ENCODE peak calls at places on chromosomes 4 and X, in four cellular contexts. W, Z, R and T are unnamed samples.

GRCh38 chrX:133045986-133046385 is 50.9 kb downstream of the USP26 start:
- DNase-seq in W (peak; percentile 2), R (no peak), Z (no peak), T (no peak)

GRCh38 chr4:8192748-8193738 is 6.0 kb upstream of the SH3TC1 start:
- DNase-seq in W (peak; percentile 73), Z (no peak), R (peak; percentile 78), T (no peak)

GRCh38 chr4:75494563-75494962 is 19.6 kb downstream of the RCHY1 start:
- DNase-seq in R (no peak), W (no peak), Z (no peak), T (no peak)

GRCh38 chr4:128635141-128635911 is 174.2 kb upstream of the JADE1 start:
- DNase-seq in Z (peak; percentile 39), R (no peak), W (peak; percentile 15), T (no peak)

GRCh38 chr4:188412499-188412898 is 273.3 kb downstream of the TRIML1 start:
- DNase-seq in Z (no peak), W (no peak), R (no peak), T (no peak)

GRCh38 chr4:148946271-148946670 is 504.1 kb upstream of the NR3C2 start:
- DNase-seq in Z (no peak), W (no peak), R (no peak), T (no peak)

GRCh38 chrX:69379412-69379811 is 124.7 kb upstream of the NALF2 start:
- DNase-seq in R (no peak), W (no peak), Z (no peak), T (no peak)

GRCh38 chrX:121135488-121136207 is 88.2 kb downstream of the GLUD2 start:
- DNase-seq in W (no peak), R (no peak), Z (no peak), T (no peak)

GRCh38 chr4:142474398-142475087 is 371.6 kb downstream of the INPP4B start:
- DNase-seq in R (no peak), W (no peak), Z (no peak), T (no peak)

GRCh38 chr4:7759221-7759620 is 180.4 kb downstream of the AFAP1 start:
- DNase-seq in R (no peak), W (no peak), Z (no peak), T (no peak)

GRCh38 chrX:16848541-16848940 is 21.6 kb downstream of the RBBP7 start:
- DNase-seq in Z (no peak), R (no peak), W (no peak), T (no peak)

GRCh38 chr4:51884055-51884454 is 41.1 kb downstream of the DCUN1D4 start:
- DNase-seq in Z (no peak), R (no peak), W (no peak), T (no peak)

GRCh38 chr4:43547560-43547959 is 655.0 kb downstream of the GRXCR1 start:
- DNase-seq in W (no peak), R (no peak), Z (no peak), T (no peak)

GRCh38 chr4:182143822-182144620 is 99.2 kb upstream of the TENM3 start:
- DNase-seq in Z (no peak), W (no peak), R (no peak), T (peak; percentile 69)

GRCh38 chr4:183968502-183968901 is 63.4 kb downstream of the STOX2 start:
- DNase-seq in W (no peak), R (no peak), Z (no peak), T (no peak)

GRCh38 chr4:5955201-5955821 is 62.4 kb upstream of the CRMP1 start:
- DNase-seq in W (no peak), R (no peak), Z (no peak), T (no peak)

GRCh38 chrX:21509912-21510311 is 135.7 kb downstream of the CNKSR2 start:
- DNase-seq in R (no peak), Z (no peak), W (no peak), T (no peak)

GRCh38 chr4:71187399-71188196 is 151.2 kb upstream of the SLC4A4 start:
- DNase-seq in Z (no peak), W (no peak), R (no peak), T (peak; percentile 43)

GRCh38 chrX:49184294-49185061 is 1.7 kb downstream of the PRICKLE3 start:
- DNase-seq in W (no peak), Z (peak; percentile 74), R (no peak), T (peak; percentile 97)

GRCh38 chr4:95761441-95761840 is 78.5 kb upstream of the PDHA2 start:
- DNase-seq in W (no peak), Z (no peak), R (no peak), T (no peak)

GRCh38 chr4:87220094-87220831 is at the start of gene KLHL8:
- DNase-seq in R (peak; percentile 40), Z (peak; percentile 91), W (peak; percentile 75), T (peak; percentile 83)

GRCh38 chr4:184384056-184384809 is 90.1 kb downstream of the IRF2 start:
- DNase-seq in Z (no peak), W (peak; percentile 86), R (peak; percentile 92), T (no peak)

GRCh38 chrX:70132877-70133302 is 357 bp upstream of the IGBP1 start:
- DNase-seq in R (no peak), Z (peak; percentile 12), W (no peak), T (no peak)

GRCh38 chr4:62495039-62495438 is 1294.9 kb downstream of the ADGRL3 start:
- DNase-seq in Z (no peak), R (no peak), W (no peak), T (no peak)

GRCh38 chrX:331145-331771 is 12.7 kb upstream of the GTPBP6 start:
- DNase-seq in Z (no peak), R (no peak), W (no peak), T (peak; percentile 29)

GRCh38 chr4:14867847-14868246 is 134.4 kb upstream of the CPEB2 start:
- DNase-seq in Z (no peak), W (no peak), R (no peak), T (no peak)

GRCh38 chr4:158016511-158016910 is 156.3 kb downstream of the GASK1B start:
- DNase-seq in R (no peak), W (no peak), Z (no peak), T (no peak)

GRCh38 chr4:158020734-158021346 is 152.0 kb downstream of the GASK1B start:
- DNase-seq in Z (no peak), R (no peak), W (peak; percentile 44), T (no peak)

GRCh38 chr4:158018831-158019230 is 154.0 kb downstream of the GASK1B start:
- DNase-seq in R (no peak), Z (no peak), W (no peak), T (no peak)

GRCh38 chr4:158020175-158020574 is 152.7 kb downstream of the GASK1B start:
- DNase-seq in Z (no peak), R (no peak), W (peak; percentile 92), T (no peak)

GRCh38 chr4:158018090-158018808 is 154.6 kb downstream of the GASK1B start:
- DNase-seq in W (no peak), Z (no peak), R (no peak), T (no peak)
- TF ChIP-seq TCF7 in W (no peak), Z (no peak), R (no peak), T (no peak)

GRCh38 chr4:164937576-164938270 is 39.7 kb downstream of the TRIM61 start:
- DNase-seq in R (peak; percentile 25), W (peak; percentile 12), Z (no peak), T (peak; percentile 50)

GRCh38 chr4:164933244-164933643 is 44.2 kb downstream of the TRIM61 start:
- DNase-seq in R (no peak), W (no peak), Z (no peak), T (no peak)

GRCh38 chr4:164931551-164932324 is 45.7 kb downstream of the TRIM61 start:
- DNase-seq in W (no peak), Z (no peak), R (no peak), T (no peak)

GRCh38 chr4:164930647-164931046 is 46.8 kb downstream of the TRIM61 start:
- DNase-seq in W (no peak), Z (no peak), R (no peak), T (no peak)

DNA sequence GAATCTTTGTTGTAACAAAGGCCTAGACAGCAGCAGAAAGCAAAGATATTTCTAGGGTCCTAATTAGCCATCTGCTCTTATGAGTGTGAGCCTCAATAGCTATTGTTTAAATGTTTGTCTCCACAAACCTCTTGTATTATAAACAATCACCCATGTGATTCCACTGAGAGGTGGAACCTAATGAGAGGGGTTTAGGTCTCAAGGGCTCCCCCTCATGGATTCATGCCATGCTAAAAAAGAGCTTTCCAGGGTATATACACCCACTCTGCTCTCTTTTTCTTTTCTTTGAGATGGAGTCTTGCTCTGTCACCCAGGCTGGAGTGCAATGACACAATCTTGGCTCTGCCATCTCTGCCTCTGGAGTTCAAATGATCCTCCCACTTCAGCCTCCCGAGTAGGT is 42.1 kb downstream of the TRIM61 start:
- DNase-seq in Z (no peak), R (peak; percentile 51), W (peak; percentile 25), T (peak; percentile 31)
- TF ChIP-seq TCF7 in Z (no peak), R (no peak), W (no peak), T (no peak)

GRCh38 chrX:117996918-117997480 is 119.6 kb downstream of the KLHL13 start:
- DNase-seq in R (no peak), Z (no peak), W (peak; percentile 0), T (no peak)
- TF ChIP-seq TCF7 in R (no peak), Z (no peak), W (no peak), T (no peak)

DNA sequence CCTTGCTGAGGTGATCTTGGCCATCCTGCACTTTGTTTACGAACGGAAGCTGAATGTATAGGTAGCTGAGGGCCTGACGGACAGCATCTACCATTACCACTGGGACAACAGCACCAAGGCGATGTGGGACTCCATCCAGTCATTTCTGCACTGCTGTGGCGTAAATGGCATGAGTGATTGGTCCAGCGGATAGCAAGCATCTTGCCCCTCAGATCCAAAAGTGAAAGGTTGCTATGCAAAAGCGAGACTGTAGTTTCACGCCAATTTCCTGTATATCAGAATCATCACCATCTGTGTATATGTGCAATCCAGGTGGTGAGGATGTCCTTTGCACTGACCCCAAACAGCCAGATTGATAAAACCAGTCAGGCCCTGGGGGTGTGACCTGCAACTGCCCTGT is 4.2 kb upstream of the PYURF start:
- DNase-seq in R (peak; percentile 56), W (no peak), Z (no peak), T (no peak)
- TF ChIP-seq TCF7 in R (no peak), W (no peak), Z (no peak), T (no peak)

DNA sequence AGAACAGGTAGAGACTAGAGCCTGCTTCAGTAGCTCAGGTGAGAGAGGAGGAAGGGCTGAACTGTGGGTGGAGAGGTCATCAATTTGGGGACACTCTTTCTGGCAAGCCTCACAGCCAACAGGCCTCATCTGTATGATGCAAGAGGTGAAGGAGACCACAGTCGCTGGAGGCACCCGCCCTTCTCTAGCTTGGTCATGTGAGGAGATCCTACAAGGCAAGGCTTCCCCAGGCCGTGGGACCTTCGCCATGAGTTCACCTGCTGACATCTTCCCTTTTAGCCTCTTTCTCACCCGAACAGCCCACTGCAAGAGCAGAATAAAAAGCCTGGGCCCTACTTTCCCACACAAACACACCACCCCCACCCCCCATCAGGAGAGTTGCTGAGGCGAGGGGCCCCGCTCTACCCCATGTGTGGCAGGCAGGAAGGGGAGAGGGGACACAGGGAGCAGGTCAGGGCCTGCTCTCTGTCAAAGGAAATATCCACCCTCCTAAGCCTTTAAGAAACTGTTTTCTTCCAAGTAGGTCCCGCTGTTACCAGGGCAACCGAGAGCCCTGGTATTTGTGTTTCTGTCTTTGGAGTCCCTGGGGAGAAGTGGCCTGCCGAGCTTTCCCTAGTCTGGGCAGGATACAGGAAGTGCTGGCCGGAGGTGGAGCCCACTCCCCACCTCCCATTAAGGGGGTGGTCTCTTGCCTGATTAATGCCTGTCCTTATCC is 8.1 kb downstream of the RTL5 start:
- DNase-seq in Z (no peak), W (no peak), R (no peak), T (peak; percentile 51)
- TF ChIP-seq TCF7 in Z (no peak), W (no peak), R (no peak), T (no peak)

GRCh38 chrX:13398073-13398823 is 78.4 kb upstream of the ATXN3L start:
- DNase-seq in R (no peak), Z (peak; percentile 15), W (peak; percentile 70), T (no peak)
- TF ChIP-seq TCF7 in R (no peak), Z (no peak), W (no peak), T (no peak)